ENCODE peak calls at places on chromosome 18, in seven cellular contexts. U is GM23338, X is GM20000, M is fibroblast of pulmonary artery, F is endothelial cell, Y is thyroid gland, R is K562. L is an unnamed sample.

GRCh38 chr18:58221060-58221725 is 177.2 kb downstream of the NEDD4L start:
- DNase-seq in U (peak), X (no peak), M (peak), F (no peak), Y (no peak), R (peak), L (no peak)

GRCh38 chr18:11946756-11947155 is 34.6 kb upstream of the IMPA2 start:
- DNase-seq in U (peak), X (no peak), M (peak), F (no peak), Y (peak), R (peak), L (no peak)

GRCh38 chr18:5627756-5628511 is 84.1 kb upstream of the EPB41L3 start:
- DNase-seq in U (peak), X (no peak), M (no peak), F (no peak), Y (no peak), R (no peak), L (no peak)

GRCh38 chr18:68772268-68772667 is 25.6 kb upstream of the CCDC102B start:
- DNase-seq in U (no peak), X (no peak), M (no peak), F (no peak), Y (no peak), R (no peak), L (no peak)

GRCh38 chr18:48124857-48125626 is 194.6 kb upstream of the SMAD2 start:
- DNase-seq in U (no peak), X (peak), M (no peak), F (no peak), Y (no peak), R (no peak), L (peak)

GRCh38 chr18:74273394-74273793 is 18.4 kb downstream of the CYB5A start:
- DNase-seq in U (no peak), X (no peak), M (no peak), F (no peak), Y (no peak), R (no peak), L (no peak)

GRCh38 chr18:11671156-11671555 is 17.9 kb upstream of the GNAL start:
- DNase-seq in U (no peak), X (no peak), M (no peak), F (no peak), Y (no peak), R (no peak), L (no peak)

GRCh38 chr18:5463390-5463789 is 80.4 kb downstream of the EPB41L3 start:
- DNase-seq in U (no peak), X (no peak), M (peak), F (no peak), Y (peak), R (no peak), L (no peak)

GRCh38 chr18:61742555-61743429 is 150.0 kb downstream of the RNF152 start:
- DNase-seq in U (no peak), X (no peak), M (no peak), F (no peak), Y (peak), R (no peak), L (no peak)

GRCh38 chr18:61892683-61893303 is at the start of gene RNF152:
- DNase-seq in U (peak), X (peak), M (peak), F (peak), Y (peak), R (no peak), L (peak)

GRCh38 chr18:478679-479078 is 21.8 kb downstream of the COLEC12 start:
- DNase-seq in U (no peak), X (no peak), M (peak), F (no peak), Y (no peak), R (peak), L (no peak)

GRCh38 chr18:11981633-11982366 is 493 bp downstream of the IMPA2 start:
- DNase-seq in U (peak), X (peak), M (no peak), F (peak), Y (peak), R (peak), L (no peak)

GRCh38 chr18:69658137-69658536 is 257.4 kb downstream of the DOK6 start:
- DNase-seq in U (no peak), X (no peak), M (peak), F (no peak), Y (no peak), R (no peak), L (no peak)

GRCh38 chr18:48340502-48340901 is 68.7 kb downstream of the ZBTB7C start:
- DNase-seq in U (no peak), X (no peak), M (no peak), F (no peak), Y (no peak), R (no peak), L (no peak)

GRCh38 chr18:39302481-39302880 is 1736.9 kb upstream of the CELF4 start:
- DNase-seq in U (no peak), X (no peak), M (no peak), F (no peak), Y (no peak), R (no peak), L (no peak)

GRCh38 chr18:32420084-32420483 is 50.6 kb downstream of the GAREM1 start:
- DNase-seq in U (no peak), X (no peak), M (peak), F (no peak), Y (no peak), R (no peak), L (no peak)

GRCh38 chr18:8262221-8262620 is 347.0 kb upstream of the RAB12 start:
- DNase-seq in U (no peak), X (no peak), M (no peak), F (no peak), Y (no peak), R (no peak), L (no peak)

GRCh38 chr18:74412106-74412880 is 44.8 kb downstream of the DIPK1C start:
- DNase-seq in U (peak), X (no peak), M (no peak), F (no peak), Y (peak), R (no peak), L (no peak)

GRCh38 chr18:79402977-79403722 is 7.4 kb downstream of the NFATC1 start:
- DNase-seq in U (no peak), X (no peak), M (peak), F (peak), Y (peak), R (no peak), L (no peak)

GRCh38 chr18:59357928-59358327 is 1.1 kb downstream of the LMAN1 start:
- DNase-seq in U (no peak), X (no peak), M (peak), F (no peak), Y (no peak), R (peak), L (no peak)

GRCh38 chr18:26487437-26487836 is 60.9 kb downstream of the KCTD1 start:
- DNase-seq in U (no peak), X (peak), M (peak), F (no peak), Y (no peak), R (no peak), L (peak)

GRCh38 chr18:63953811-63954210 is 4.7 kb downstream of the HMSD start:
- DNase-seq in U (no peak), X (no peak), M (no peak), F (no peak), Y (peak), R (no peak), L (no peak)

GRCh38 chr18:63956755-63957154 is 7.7 kb downstream of the HMSD start:
- DNase-seq in U (no peak), X (no peak), M (no peak), F (no peak), Y (no peak), R (no peak), L (no peak)

GRCh38 chr18:63947051-63947790 is 1.9 kb upstream of the HMSD start:
- DNase-seq in U (no peak), X (no peak), M (no peak), F (no peak), Y (no peak), R (no peak), L (no peak)

GRCh38 chr18:63949068-63949737 is at the start of gene HMSD:
- DNase-seq in U (peak), X (peak), M (no peak), F (peak), Y (peak), R (peak), L (peak)

DNA sequence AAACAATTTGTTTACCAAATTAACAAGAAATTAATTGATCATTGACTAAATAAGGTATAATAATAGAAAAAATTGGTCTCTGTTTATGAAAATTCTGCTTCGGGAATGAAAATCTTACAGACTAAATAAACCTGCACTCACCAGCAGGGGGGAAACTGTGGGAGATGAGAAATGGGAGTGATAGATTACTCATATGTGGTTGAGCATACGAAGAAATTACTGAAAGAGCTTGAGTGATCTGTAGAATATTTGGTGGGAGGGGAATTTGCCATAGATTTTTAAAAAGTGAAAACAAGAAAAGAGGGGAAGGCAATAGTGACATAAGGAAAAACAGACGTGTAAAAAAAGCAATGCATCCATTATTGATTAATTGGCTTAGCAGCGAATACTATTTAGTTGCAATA is 2.2 kb downstream of the HMSD start:
- DNase-seq in U (no peak), X (peak), M (no peak), F (no peak), Y (no peak), R (no peak), L (peak)
- TF ChIP-seq CTCF in U (peak), X (no peak), M (peak), F (no peak), Y (no peak), R (no peak), L (no peak)

GRCh38 chr18:34956663-34957062 is 84.5 kb upstream of the MAPRE2 start:
- DNase-seq in U (no peak), X (no peak), M (peak), F (no peak), Y (no peak), R (no peak), L (no peak)
- TF ChIP-seq CTCF in U (no peak), X (no peak), M (no peak), F (no peak), Y (no peak), R (no peak), L (no peak)

GRCh38 chr18:10485475-10485874 is 31.0 kb downstream of the APCDD1 start:
- DNase-seq in U (no peak), X (no peak), M (no peak), F (no peak), Y (no peak), R (no peak), L (no peak)

GRCh38 chr18:10488022-10488421 is 33.6 kb downstream of the APCDD1 start:
- DNase-seq in U (no peak), X (no peak), M (no peak), F (no peak), Y (no peak), R (no peak), L (no peak)

GRCh38 chr18:10487161-10487560 is 32.7 kb downstream of the APCDD1 start:
- DNase-seq in U (peak), X (no peak), M (no peak), F (no peak), Y (no peak), R (no peak), L (no peak)

GRCh38 chr18:10495936-10496335 is 29.9 kb upstream of the NAPG start:
- DNase-seq in U (no peak), X (no peak), M (no peak), F (no peak), Y (no peak), R (no peak), L (no peak)

GRCh38 chr18:10490401-10491289 is 35.2 kb upstream of the NAPG start:
- DNase-seq in U (peak), X (peak), M (no peak), F (peak), Y (peak), R (peak), L (peak)
- TF ChIP-seq CTCF in U (peak), X (peak), M (no peak), F (no peak), Y (no peak), R (peak), L (peak)

GRCh38 chr18:54641734-54642133 is 50.7 kb downstream of the DYNAP start:
- DNase-seq in U (no peak), X (no peak), M (no peak), F (no peak), Y (no peak), R (no peak), L (no peak)

GRCh38 chr18:54647176-54647575 is 56.1 kb downstream of the DYNAP start:
- DNase-seq in U (peak), X (peak), M (peak), F (peak), Y (peak), R (peak), L (peak)
- TF ChIP-seq CTCF in U (peak), X (no peak), M (peak), F (peak), Y (peak), R (peak), L (peak)

DNA sequence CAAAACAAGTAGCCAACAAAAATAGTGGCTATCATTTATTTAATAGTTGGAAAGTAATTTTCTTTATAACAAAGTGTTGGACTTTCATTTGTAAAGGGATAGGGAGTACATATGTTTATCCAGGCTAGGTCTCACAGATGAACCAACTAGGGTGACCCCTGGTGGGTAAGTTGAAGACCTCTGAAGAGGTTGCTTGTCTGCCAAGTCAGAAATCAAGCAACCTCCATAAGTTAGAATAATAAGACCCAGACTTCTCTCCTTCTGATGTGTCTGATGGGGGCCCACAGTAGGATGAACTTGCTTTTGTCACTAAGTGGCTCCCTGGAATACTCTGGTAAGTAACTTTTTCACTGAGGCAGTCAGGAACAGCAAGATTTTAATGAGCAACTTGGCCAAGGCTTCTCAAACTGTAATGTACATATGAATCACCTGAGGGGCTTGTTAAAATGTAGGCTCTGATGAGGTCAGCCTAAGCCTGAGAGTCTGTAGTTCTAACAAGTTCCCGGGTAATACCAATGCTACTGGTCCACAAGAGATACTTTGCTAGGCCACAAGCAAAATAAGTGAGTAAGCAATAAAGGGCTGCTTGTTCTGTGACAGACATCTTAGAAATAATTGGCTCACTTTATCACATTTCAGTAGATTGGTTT is 319.6 kb downstream of the PIK3C3 start:
- DNase-seq in U (peak), X (no peak), M (peak), F (peak), Y (no peak), R (no peak), L (peak)
- TF ChIP-seq CTCF in U (peak), X (no peak), M (peak), F (peak), Y (no peak), R (no peak), L (peak)